ENCODE peak calls at places on chromosomes 2 and 18, in four cellular contexts. C is HepG2, N is GM12878, K is K562. P is an unnamed sample.

GRCh38 chr2:88810488-88810887 is 119.0 kb downstream of the RPIA start:
- DNase-seq in K (no peak), C (no peak), N (no peak), P (no peak)

GRCh38 chr2:169659314-169659713 is 34.9 kb downstream of the CFAP210 start:
- DNase-seq in N (peak; percentile 34), C (no peak), K (no peak), P (no peak)

GRCh38 chr2:14700753-14701152 is 68.2 kb downstream of the LRATD1 start:
- DNase-seq in N (no peak), C (no peak), K (no peak), P (no peak)

GRCh38 chr2:108418416-108418815 is 30.6 kb upstream of the GCC2 start:
- DNase-seq in K (no peak), N (no peak), C (no peak), P (no peak)

GRCh38 chr18:21747268-21747667 is 6.7 kb downstream of the MIB1 start:
- DNase-seq in K (no peak), N (no peak), C (no peak), P (no peak)

GRCh38 chr2:129819855-129820254 is 159.6 kb upstream of the RAB6C start:
- DNase-seq in C (no peak), K (no peak), N (no peak), P (no peak)

GRCh38 chr2:200399046-200399445 is 92.6 kb downstream of the SPATS2L start:
- DNase-seq in N (no peak), C (no peak), K (no peak), P (no peak)

GRCh38 chr2:232898592-232899541 is 28.8 kb downstream of the SNORC start:
- DNase-seq in C (no peak), N (no peak), K (no peak), P (peak; percentile 37)

GRCh38 chr2:231928901-231929725 is 2.9 kb upstream of the NPPC start:
- DNase-seq in N (no peak), K (no peak), C (no peak), P (no peak)

GRCh38 chr18:70553245-70553960 is 264.6 kb downstream of the SOCS6 start:
- DNase-seq in C (no peak), K (no peak), N (no peak), P (no peak)

GRCh38 chr2:144071461-144071860 is 448.5 kb downstream of the ZEB2 start:
- DNase-seq in N (no peak), K (no peak), C (peak; percentile 7), P (no peak)

GRCh38 chr2:54899576-54900200 is 150.6 kb downstream of the RTN4 start:
- DNase-seq in N (peak; percentile 4), C (peak; percentile 55), K (peak; percentile 38), P (peak; percentile 58)

GRCh38 chr18:22558945-22559385 is 141.2 kb upstream of the CTAGE1 start:
- DNase-seq in N (no peak), K (peak; percentile 85), C (peak; percentile 31), P (peak; percentile 44)

GRCh38 chr2:26616032-26616863 is 24.9 kb downstream of the CIB4 start:
- DNase-seq in K (no peak), N (no peak), C (no peak), P (no peak)

GRCh38 chr2:147847746-147848391 is 3.0 kb downstream of the ACVR2A start:
- DNase-seq in N (no peak), K (no peak), C (no peak), P (no peak)

GRCh38 chr18:56298935-56299334 is 339.5 kb downstream of the TXNL1 start:
- DNase-seq in C (no peak), N (no peak), K (no peak), P (peak; percentile 43)

GRCh38 chr18:40956213-40956612 is 998.8 kb upstream of the PIK3C3 start:
- DNase-seq in K (no peak), N (no peak), C (no peak), P (no peak)

GRCh38 chr2:215022418-215022817 is 116.0 kb downstream of the ABCA12 start:
- DNase-seq in K (no peak), C (no peak), N (no peak), P (no peak)

GRCh38 chr2:216302981-216303676 is 69.2 kb downstream of the MARCHF4 start:
- DNase-seq in K (no peak), C (no peak), N (no peak), P (no peak)

GRCh38 chr2:80238692-80239469 is 65.7 kb downstream of the LRRTM1 start:
- DNase-seq in K (peak; percentile 49), N (no peak), C (peak; percentile 14), P (peak; percentile 5)

GRCh38 chr2:11583840-11584529 is 50.1 kb downstream of the GREB1 start:
- DNase-seq in K (peak; percentile 89), C (peak; percentile 85), N (peak; percentile 46), P (peak; percentile 88)

GRCh38 chr2:100416397-100416938 is 1.0 kb downstream of the CHST10 start:
- DNase-seq in C (no peak), K (peak; percentile 27), N (no peak), P (no peak)

GRCh38 chr2:43942881-43943280 is 52.9 kb downstream of the LRPPRC start:
- DNase-seq in N (no peak), K (no peak), C (no peak), P (no peak)

GRCh38 chr2:43941359-43941758 is 54.4 kb downstream of the LRPPRC start:
- DNase-seq in K (no peak), N (no peak), C (no peak), P (no peak)

GRCh38 chr2:43942001-43942400 is 53.8 kb downstream of the LRPPRC start:
- DNase-seq in N (no peak), K (no peak), C (no peak), P (no peak)

GRCh38 chr2:43937269-43937820 is 58.4 kb downstream of the LRPPRC start:
- DNase-seq in N (no peak), C (no peak), K (no peak), P (no peak)

GRCh38 chr2:43939695-43940094 is 56.1 kb downstream of the LRPPRC start:
- DNase-seq in C (no peak), N (no peak), K (no peak), P (no peak)
- TF ChIP-seq REST in C (no peak), N (no peak), K (no peak), P (no peak)

GRCh38 chr2:173653427-173653795 is 298.7 kb downstream of the CDCA7 start:
- DNase-seq in N (no peak), C (no peak), K (no peak), P (no peak)

GRCh38 chr2:173654896-173655265 is 300.2 kb downstream of the CDCA7 start:
- DNase-seq in N (no peak), K (no peak), C (no peak), P (no peak)

GRCh38 chr2:173656086-173656485 is 301.4 kb downstream of the CDCA7 start:
- DNase-seq in C (no peak), N (no peak), K (no peak), P (no peak)

GRCh38 chr2:173652731-173653426 is 298.2 kb downstream of the CDCA7 start:
- DNase-seq in C (peak; percentile 64), K (no peak), N (no peak), P (peak; percentile 96)

GRCh38 chr2:173654146-173654895 is 299.6 kb downstream of the CDCA7 start:
- DNase-seq in C (no peak), K (no peak), N (no peak), P (no peak)
- TF ChIP-seq ESRRA in C (no peak), K (no peak), N (no peak), P (no peak)

GRCh38 chr2:119389615-119390306 is 23.0 kb downstream of the DBI start:
- DNase-seq in K (no peak), C (no peak), N (no peak), P (no peak)
- TF ChIP-seq USF2 in K (no peak), C (no peak), N (no peak), P (no peak)

GRCh38 chr2:10036095-10036879 is 7.1 kb upstream of the KLF11 start:
- DNase-seq in C (no peak), N (no peak), K (no peak), P (peak; percentile 95)
- TF ChIP-seq REST in C (no peak), N (no peak), K (no peak), P (no peak)

GRCh38 chr18:50461251-50461650 is 86.4 kb downstream of the SKA1 start:
- DNase-seq in C (no peak), K (no peak), N (no peak), P (no peak)

GRCh38 chr18:50469380-50469781 is 90.5 kb upstream of the MAPK4 start:
- DNase-seq in K (no peak), N (no peak), C (no peak), P (no peak)

GRCh38 chr18:50468802-50469201 is 91.1 kb upstream of the MAPK4 start:
- DNase-seq in K (no peak), C (no peak), N (no peak), P (no peak)

GRCh38 chr18:50465211-50466153 is 90.6 kb downstream of the SKA1 start:
- DNase-seq in N (no peak), K (no peak), C (no peak), P (no peak)

DNA sequence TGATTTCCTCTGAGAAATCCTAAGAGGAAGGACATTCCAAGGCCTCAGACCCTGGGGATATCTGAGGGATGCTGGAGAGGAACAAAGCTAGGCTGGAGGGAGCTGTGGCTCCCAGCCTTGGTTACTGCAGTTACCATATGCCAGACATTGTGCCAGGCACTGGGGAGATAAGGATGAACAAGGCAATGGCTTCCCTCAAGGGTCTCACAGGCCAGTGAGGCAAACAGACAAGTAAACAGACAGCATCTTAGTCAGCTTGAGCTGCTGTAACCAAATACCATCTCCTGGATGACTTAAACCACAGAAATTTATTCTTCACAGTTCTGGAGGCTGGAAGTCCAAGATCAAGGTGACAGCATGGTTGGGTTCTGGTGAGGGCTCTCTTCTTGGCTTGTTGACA is 91.8 kb downstream of the SKA1 start:
- DNase-seq in N (no peak), K (no peak), C (no peak), P (no peak)
- TF ChIP-seq ESRRA in N (no peak), K (no peak), C (no peak), P (no peak)

P was measured in A549.